ENCODE peak calls at places on chromosomes 2 and 18, in seven cellular contexts. M is spleen, I is adrenal gland, W is adipocyte, L is GM23248, E is upper lobe of right lung, O is esophagus squamous epithelium. Q is an unnamed sample. For H3K4me1, the result is how much of the 10 kb centered on the place peaks cover.

GRCh38 chr2:181857471-181857870 is 34.1 kb upstream of the ITPRID2 start:
- DNase-seq in M (no peak), I (no peak), W (no peak), L (peak), E (no peak), O (no peak), Q (peak)

GRCh38 chr2:24313744-24314632 is 46.3 kb downstream of the ITSN2 start:
- DNase-seq in M (no peak), I (no peak), W (peak), L (peak), E (no peak), O (no peak), Q (peak)

GRCh38 chr2:237025090-237025865 is 60.4 kb upstream of the COPS8 start:
- DNase-seq in M (no peak), I (no peak), W (peak), L (peak), E (no peak), O (no peak), Q (peak)

GRCh38 chr2:193584522-193584938 is 1389.8 kb upstream of the TMEFF2 start:
- DNase-seq in M (peak), I (no peak), W (peak), L (peak), E (no peak), O (no peak), Q (no peak)

GRCh38 chr2:231223001-231223375 is 24.6 kb downstream of the ARMC9 start:
- DNase-seq in M (no peak), I (no peak), W (no peak), L (no peak), E (no peak), O (no peak), Q (no peak)

GRCh38 chr2:239936838-239937581 is 88.1 kb downstream of the NDUFA10 start:
- DNase-seq in M (peak), I (peak), W (no peak), L (no peak), E (no peak), O (no peak), Q (no peak)

GRCh38 chr2:215828528-215829184 is 184.7 kb downstream of the MREG start:
- DNase-seq in M (no peak), I (peak), W (peak), L (peak), E (peak), O (no peak), Q (no peak)

GRCh38 chr18:9766076-9766481 is 58.0 kb downstream of the RAB31 start:
- DNase-seq in M (no peak), I (peak), W (no peak), L (no peak), E (no peak), O (no peak), Q (no peak)

GRCh38 chr2:171824086-171824485 is 70.0 kb downstream of the SLC25A12 start:
- DNase-seq in M (no peak), I (no peak), W (peak), L (peak), E (no peak), O (no peak), Q (no peak)

GRCh38 chr2:160209457-160209856 is 9.4 kb upstream of the ITGB6 start:
- DNase-seq in M (no peak), I (no peak), W (peak), L (peak), E (no peak), O (no peak), Q (peak)

GRCh38 chr18:62999392-62999791 is 284.1 kb downstream of the PHLPP1 start:
- DNase-seq in M (peak), I (peak), W (no peak), L (peak), E (no peak), O (no peak), Q (no peak)

GRCh38 chr2:164073053-164073757 is 337.4 kb upstream of the FIGN start:
- DNase-seq in M (no peak), I (no peak), W (peak), L (peak), E (no peak), O (no peak), Q (no peak)

GRCh38 chr2:210224660-210225460 is at the start of gene ACADL:
- DNase-seq in M (peak), I (peak), W (peak), L (peak), E (peak), O (no peak), Q (no peak)

GRCh38 chr2:113225505-113226259 is 51.9 kb downstream of the PSD4 start:
- DNase-seq in M (no peak), I (peak), W (peak), L (peak), E (no peak), O (no peak), Q (no peak)

GRCh38 chr2:226410212-226410611 is 389.4 kb downstream of the IRS1 start:
- DNase-seq in M (no peak), I (no peak), W (peak), L (no peak), E (no peak), O (no peak), Q (no peak)

GRCh38 chr2:85179541-85179940 is 46.3 kb downstream of the TCF7L1 start:
- DNase-seq in M (no peak), I (no peak), W (peak), L (no peak), E (no peak), O (no peak), Q (no peak)

GRCh38 chr18:56515522-56515921 is 122.9 kb downstream of the TXNL1 start:
- DNase-seq in M (no peak), I (no peak), W (no peak), L (no peak), E (no peak), O (no peak), Q (no peak)

DNA sequence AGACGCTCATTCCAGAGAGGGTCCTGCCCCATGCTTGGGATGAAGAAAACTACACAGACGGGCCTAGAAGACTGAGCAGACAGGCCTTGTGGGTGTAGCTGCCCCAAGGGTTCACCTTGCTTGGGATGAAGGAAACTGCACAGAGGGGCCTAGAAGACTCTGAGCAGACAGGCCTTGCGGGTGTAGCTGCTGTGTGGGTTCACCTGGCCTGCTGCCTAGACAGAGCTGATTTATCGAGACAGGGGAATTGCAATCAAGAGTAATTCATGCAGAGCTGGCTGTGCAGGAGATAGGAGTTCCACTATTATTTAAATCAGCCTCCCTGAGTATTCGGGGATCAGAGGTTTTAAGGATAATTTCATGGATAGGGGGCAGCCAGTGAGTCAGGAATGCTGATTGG is 341.3 kb downstream of the GALR1 start:
- DNase-seq in M (no peak), I (no peak), W (no peak), L (no peak), E (no peak), O (no peak), Q (no peak)
- H3K4me1 ChIP-seq in M (under half), I (under half), W (under half), L (under half), E (under half), O (under half), Q (under half)

GRCh38 chr2:64837925-64838641 is 151.1 kb upstream of the SLC1A4 start:
- DNase-seq in M (peak), I (no peak), W (no peak), L (peak), E (peak), O (no peak), Q (peak)
- H3K4me1 ChIP-seq in M (under half), I (under half), W (half or more), L (under half), E (under half), O (half or more), Q (under half)

DNA sequence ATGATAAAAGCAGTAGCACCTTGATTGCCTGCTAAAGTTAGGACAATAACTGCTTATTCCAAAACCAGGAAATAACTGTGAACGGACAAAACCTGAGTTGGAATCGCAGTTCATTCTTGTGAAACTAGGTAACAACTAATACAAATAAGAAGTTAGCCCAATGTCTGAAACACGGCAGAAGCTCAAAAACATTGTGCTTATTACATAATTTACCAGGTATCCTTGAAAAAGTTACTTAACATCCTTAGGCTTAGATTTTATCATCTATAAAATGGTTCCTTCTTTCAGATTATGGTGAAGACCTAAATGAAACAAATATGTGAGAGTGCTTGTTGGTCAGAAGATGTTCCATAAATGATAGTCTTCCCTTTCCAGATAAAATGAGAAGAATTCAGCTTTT is 32.4 kb downstream of the RTN4 start:
- DNase-seq in M (no peak), I (no peak), W (no peak), L (no peak), E (no peak), O (no peak), Q (no peak)
- H3K4me1 ChIP-seq in M (half or more), I (under half), W (half or more), L (half or more), E (under half), O (half or more), Q (half or more)

GRCh38 chr2:109260116-109260855 is 131.3 kb downstream of the SH3RF3 start:
- DNase-seq in M (peak), I (no peak), W (no peak), L (no peak), E (no peak), O (no peak), Q (no peak)
- H3K4me1 ChIP-seq in M (under half), I (under half), W (under half), L (under half), E (half or more), O (half or more), Q (under half)

GRCh38 chr2:232309592-232309991 is 69.0 kb upstream of the ALPP start:
- DNase-seq in M (no peak), I (no peak), W (no peak), L (no peak), E (no peak), O (no peak), Q (no peak)

GRCh38 chr2:232307854-232308253 is 70.7 kb upstream of the ALPP start:
- DNase-seq in M (no peak), I (no peak), W (no peak), L (no peak), E (no peak), O (no peak), Q (no peak)

GRCh38 chr2:232308986-232309385 is 69.6 kb upstream of the ALPP start:
- DNase-seq in M (no peak), I (no peak), W (no peak), L (no peak), E (no peak), O (no peak), Q (no peak)

GRCh38 chr2:232310189-232310588 is 68.4 kb upstream of the ALPP start:
- DNase-seq in M (no peak), I (no peak), W (no peak), L (no peak), E (no peak), O (no peak), Q (no peak)

GRCh38 chr2:232310690-232311089 is 67.9 kb upstream of the ALPP start:
- DNase-seq in M (no peak), I (no peak), W (no peak), L (peak), E (no peak), O (no peak), Q (no peak)
- H3K4me1 ChIP-seq in M (under half), I (under half), W (under half), L (under half), E (under half), O (half or more), Q (under half)

GRCh38 chr18:77009675-77010074 is 122.9 kb downstream of the MBP start:
- DNase-seq in M (no peak), I (no peak), W (no peak), L (no peak), E (no peak), O (no peak), Q (no peak)

GRCh38 chr18:77007251-77007650 is 125.3 kb downstream of the MBP start:
- DNase-seq in M (no peak), I (no peak), W (no peak), L (no peak), E (peak), O (no peak), Q (no peak)

GRCh38 chr18:77006305-77007175 is 126.0 kb downstream of the MBP start:
- DNase-seq in M (no peak), I (no peak), W (no peak), L (no peak), E (peak), O (no peak), Q (no peak)

GRCh38 chr18:77008006-77008405 is 124.6 kb downstream of the MBP start:
- DNase-seq in M (no peak), I (no peak), W (no peak), L (no peak), E (peak), O (no peak), Q (no peak)

GRCh38 chr18:77008576-77009315 is 123.8 kb downstream of the MBP start:
- DNase-seq in M (no peak), I (no peak), W (no peak), L (no peak), E (no peak), O (no peak), Q (no peak)
- H3K4me1 ChIP-seq in M (under half), I (under half), W (under half), L (under half), E (under half), O (under half), Q (under half)

Q was measured in foreskin keratinocyte.